ENCODE peak calls at places on chromosomes 4 and X, in five cellular contexts. One of them, this sample, is unnamed.

GRCh38 chr4:33961751-33962150 is 2282.6 kb downstream of the ARAP2 start:
- DNase-seq in heart right ventricle: no peak
- DNase-seq in kidney: no peak
- DNase-seq in left ventricle myocardium inferior: no peak
- DNase-seq in GM13976: no peak
- DNase-seq in this sample: no peak

GRCh38 chr4:3656441-3657376 is 109.5 kb upstream of the ADRA2C start:
- DNase-seq in heart right ventricle: no peak
- DNase-seq in kidney: no peak
- DNase-seq in left ventricle myocardium inferior: no peak
- DNase-seq in GM13976: no peak
- DNase-seq in this sample: no peak

GRCh38 chrX:120549483-120550452 is 11.0 kb downstream of the CUL4B start:
- DNase-seq in heart right ventricle: no peak
- DNase-seq in kidney: no peak
- DNase-seq in left ventricle myocardium inferior: no peak
- DNase-seq in GM13976: no peak
- DNase-seq in this sample: peak; percentile 90

GRCh38 chr4:53100801-53101581 is 238.9 kb downstream of the RASL11B start:
- DNase-seq in heart right ventricle: no peak
- DNase-seq in kidney: no peak
- DNase-seq in left ventricle myocardium inferior: no peak
- DNase-seq in GM13976: no peak
- DNase-seq in this sample: peak; percentile 16

GRCh38 chrX:108834036-108834435 is 97.7 kb upstream of the IRS4 start:
- DNase-seq in heart right ventricle: no peak
- DNase-seq in kidney: no peak
- DNase-seq in left ventricle myocardium inferior: no peak
- DNase-seq in GM13976: no peak
- DNase-seq in this sample: no peak

GRCh38 chrX:78555401-78555980 is 103.6 kb downstream of the RTL3 start:
- DNase-seq in heart right ventricle: no peak
- DNase-seq in kidney: no peak
- DNase-seq in left ventricle myocardium inferior: no peak
- DNase-seq in GM13976: peak; percentile 2
- DNase-seq in this sample: peak; percentile 1

GRCh38 chr4:182795446-182796238 is 121.5 kb downstream of the DCTD start:
- DNase-seq in heart right ventricle: no peak
- DNase-seq in kidney: no peak
- DNase-seq in left ventricle myocardium inferior: no peak
- DNase-seq in GM13976: no peak
- DNase-seq in this sample: no peak

GRCh38 chr4:154084864-154085263 is 296.0 kb upstream of the SFRP2 start:
- DNase-seq in heart right ventricle: no peak
- DNase-seq in kidney: no peak
- DNase-seq in left ventricle myocardium inferior: no peak
- DNase-seq in GM13976: no peak
- DNase-seq in this sample: peak; percentile 63

GRCh38 chr4:73945674-73946449 is 36.0 kb downstream of the PF4 start:
- DNase-seq in heart right ventricle: no peak
- DNase-seq in kidney: no peak
- DNase-seq in left ventricle myocardium inferior: no peak
- DNase-seq in GM13976: no peak
- DNase-seq in this sample: no peak

GRCh38 chr4:73947239-73947985 is 34.4 kb downstream of the PF4 start:
- DNase-seq in heart right ventricle: no peak
- DNase-seq in kidney: no peak
- DNase-seq in left ventricle myocardium inferior: no peak
- DNase-seq in GM13976: no peak
- DNase-seq in this sample: no peak

GRCh38 chr4:73943555-73943954 is 38.3 kb downstream of the PF4 start:
- DNase-seq in heart right ventricle: no peak
- DNase-seq in kidney: no peak
- DNase-seq in left ventricle myocardium inferior: no peak
- DNase-seq in GM13976: no peak
- DNase-seq in this sample: no peak

GRCh38 chr4:73945140-73945539 is 36.7 kb downstream of the PF4 start:
- DNase-seq in heart right ventricle: no peak
- DNase-seq in kidney: no peak
- DNase-seq in left ventricle myocardium inferior: no peak
- DNase-seq in GM13976: no peak
- DNase-seq in this sample: no peak

DNA sequence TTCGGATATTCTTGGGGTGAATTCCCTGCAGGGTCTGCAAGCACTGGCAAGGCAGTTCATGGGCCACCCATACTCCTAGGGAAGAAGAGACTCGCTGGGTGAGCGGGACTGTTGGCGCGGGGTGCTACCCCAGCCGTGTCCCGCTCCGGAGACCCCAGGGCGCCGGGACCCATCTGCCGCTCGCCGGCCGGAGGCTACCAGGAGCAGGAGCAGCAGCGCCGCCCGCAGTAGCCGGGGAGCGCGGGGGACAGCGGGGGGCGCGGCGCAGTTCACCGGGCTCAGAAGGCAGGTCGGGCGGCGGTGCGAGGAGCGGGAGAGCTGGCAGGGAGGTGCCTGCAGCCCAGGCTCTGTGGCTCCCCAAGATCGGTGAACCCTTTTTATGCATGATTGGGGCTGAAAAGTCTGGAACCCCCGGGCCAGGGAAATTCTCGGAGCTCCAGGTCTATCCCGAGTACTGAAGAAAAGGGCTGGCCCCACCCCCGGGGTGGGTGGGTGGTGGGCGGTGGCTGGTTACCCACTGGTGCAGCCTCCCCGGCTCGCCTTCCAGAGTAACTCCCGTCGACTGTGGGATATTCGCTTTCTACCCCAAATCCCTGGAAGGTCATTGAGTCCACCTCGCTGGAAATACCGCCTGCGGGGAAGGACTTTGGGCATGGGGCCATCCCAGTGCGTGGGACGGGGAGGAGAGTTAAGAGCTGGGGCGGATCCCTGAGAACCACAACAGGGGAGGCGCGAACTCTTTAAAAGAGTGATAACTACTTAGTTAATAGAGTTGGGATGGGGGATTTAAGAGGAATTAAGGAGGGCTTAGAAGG is 37.6 kb downstream of the PF4 start:
- DNase-seq in heart right ventricle: peak; percentile 29
- DNase-seq in kidney: peak; percentile 77
- DNase-seq in left ventricle myocardium inferior: peak; percentile 15
- DNase-seq in GM13976: no peak
- DNase-seq in this sample: peak; percentile 53
- TF ChIP-seq CTCF in heart right ventricle: no peak
- TF ChIP-seq CTCF in kidney: no peak
- TF ChIP-seq CTCF in left ventricle myocardium inferior: no peak
- TF ChIP-seq CTCF in GM13976: no peak
- TF ChIP-seq CTCF in this sample: no peak

GRCh38 chr4:1910643-1911042 is 39.5 kb downstream of the NSD2 start:
- DNase-seq in heart right ventricle: no peak
- DNase-seq in kidney: no peak
- DNase-seq in left ventricle myocardium inferior: no peak
- DNase-seq in GM13976: no peak
- DNase-seq in this sample: peak; percentile 64
- TF ChIP-seq CTCF in heart right ventricle: peak; percentile 51
- TF ChIP-seq CTCF in kidney: peak; percentile 45
- TF ChIP-seq CTCF in left ventricle myocardium inferior: peak; percentile 58
- TF ChIP-seq CTCF in GM13976: no peak
- TF ChIP-seq CTCF in this sample: peak; percentile 46

GRCh38 chr4:6193399-6193798 is 7.0 kb downstream of the JAKMIP1 start:
- DNase-seq in heart right ventricle: no peak
- DNase-seq in kidney: peak; percentile 52
- DNase-seq in left ventricle myocardium inferior: no peak
- DNase-seq in GM13976: no peak
- DNase-seq in this sample: no peak

GRCh38 chr4:6196324-6196723 is 4.0 kb downstream of the JAKMIP1 start:
- DNase-seq in heart right ventricle: no peak
- DNase-seq in kidney: peak; percentile 40
- DNase-seq in left ventricle myocardium inferior: no peak
- DNase-seq in GM13976: no peak
- DNase-seq in this sample: no peak

GRCh38 chr4:6195602-6196319 is 4.6 kb downstream of the JAKMIP1 start:
- DNase-seq in heart right ventricle: no peak
- DNase-seq in kidney: peak; percentile 18
- DNase-seq in left ventricle myocardium inferior: no peak
- DNase-seq in GM13976: no peak
- DNase-seq in this sample: no peak

GRCh38 chr4:6196871-6197270 is 3.5 kb downstream of the JAKMIP1 start:
- DNase-seq in heart right ventricle: no peak
- DNase-seq in kidney: peak; percentile 15
- DNase-seq in left ventricle myocardium inferior: no peak
- DNase-seq in GM13976: no peak
- DNase-seq in this sample: no peak

DNA sequence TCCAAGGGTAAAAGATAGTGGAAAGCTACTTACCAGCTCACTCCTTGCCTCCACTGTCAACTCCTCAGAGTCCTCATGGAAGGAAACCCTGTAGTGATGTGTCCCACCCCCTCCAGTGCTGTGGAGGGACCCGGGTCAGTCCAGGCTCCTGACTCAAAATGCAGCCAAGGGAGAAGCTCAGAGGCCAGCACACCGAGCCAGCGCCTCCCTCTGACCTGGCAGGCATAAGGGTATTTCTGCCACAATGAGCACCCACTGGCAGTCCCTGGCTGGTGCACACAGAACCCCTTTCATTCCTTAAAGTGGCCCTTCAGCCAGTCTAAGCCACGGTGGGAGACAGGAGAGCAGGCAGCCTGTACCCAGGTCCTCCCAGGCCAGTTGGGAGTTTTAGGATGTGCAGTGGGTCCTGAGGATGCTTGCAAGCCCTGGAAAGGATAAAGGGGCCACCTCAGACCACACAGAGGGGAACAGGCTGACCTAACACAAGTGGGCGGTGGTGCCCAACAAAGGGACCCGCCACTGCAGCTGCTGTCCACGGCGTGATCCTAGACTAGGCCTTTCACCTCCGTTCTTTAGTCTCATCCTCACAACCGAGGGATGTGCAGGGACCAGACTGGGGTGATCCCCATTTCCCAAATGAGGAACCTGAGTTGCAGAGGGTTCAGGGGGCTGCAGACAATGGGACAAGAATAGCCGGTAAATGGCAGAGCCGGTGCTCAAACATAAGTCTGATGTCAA is 5.7 kb downstream of the JAKMIP1 start:
- DNase-seq in heart right ventricle: no peak
- DNase-seq in kidney: peak; percentile 23
- DNase-seq in left ventricle myocardium inferior: no peak
- DNase-seq in GM13976: no peak
- DNase-seq in this sample: no peak
- TF ChIP-seq CTCF in heart right ventricle: no peak
- TF ChIP-seq CTCF in kidney: no peak
- TF ChIP-seq CTCF in left ventricle myocardium inferior: no peak
- TF ChIP-seq CTCF in GM13976: no peak
- TF ChIP-seq CTCF in this sample: no peak

GRCh38 chrX:139559383-139560042 is 29.0 kb downstream of the F9 start:
- DNase-seq in heart right ventricle: no peak
- DNase-seq in kidney: no peak
- DNase-seq in left ventricle myocardium inferior: no peak
- DNase-seq in GM13976: peak; percentile 31
- DNase-seq in this sample: peak; percentile 70
- TF ChIP-seq CTCF in heart right ventricle: peak; percentile 58
- TF ChIP-seq CTCF in kidney: peak; percentile 52
- TF ChIP-seq CTCF in left ventricle myocardium inferior: peak; percentile 54
- TF ChIP-seq CTCF in GM13976: peak; percentile 27
- TF ChIP-seq CTCF in this sample: peak; percentile 33

GRCh38 chrX:128517691-128518090 is 465.5 kb upstream of the ACTRT1 start:
- DNase-seq in heart right ventricle: no peak
- DNase-seq in kidney: peak; percentile 29
- DNase-seq in left ventricle myocardium inferior: no peak
- DNase-seq in GM13976: no peak
- DNase-seq in this sample: no peak

DNA sequence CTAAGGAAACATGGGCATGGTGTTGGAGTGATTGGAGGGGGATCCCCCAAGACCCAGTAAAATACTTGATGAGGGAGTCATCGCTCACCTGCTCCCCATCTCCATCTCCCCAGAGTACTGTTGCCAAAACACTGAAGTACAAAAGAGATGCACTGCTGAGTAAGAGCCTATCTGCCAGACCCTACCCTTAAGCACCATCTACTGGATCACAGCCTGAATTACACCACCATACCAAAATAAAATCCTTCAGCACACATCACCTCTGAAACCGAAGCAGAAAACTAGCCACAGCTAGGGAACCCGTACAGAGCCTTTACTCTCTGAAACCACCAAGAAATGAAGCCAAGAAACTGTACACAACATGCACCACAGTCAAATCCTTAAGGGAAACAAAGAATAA is 466.3 kb upstream of the ACTRT1 start:
- DNase-seq in heart right ventricle: no peak
- DNase-seq in kidney: no peak
- DNase-seq in left ventricle myocardium inferior: no peak
- DNase-seq in GM13976: no peak
- DNase-seq in this sample: peak; percentile 42
- TF ChIP-seq CTCF in heart right ventricle: no peak
- TF ChIP-seq CTCF in kidney: peak; percentile 12
- TF ChIP-seq CTCF in left ventricle myocardium inferior: no peak
- TF ChIP-seq CTCF in GM13976: no peak
- TF ChIP-seq CTCF in this sample: peak; percentile 64

GRCh38 chr4:138007572-138007971 is 234.6 kb downstream of the SLC7A11 start:
- DNase-seq in heart right ventricle: no peak
- DNase-seq in kidney: no peak
- DNase-seq in left ventricle myocardium inferior: no peak
- DNase-seq in GM13976: no peak
- DNase-seq in this sample: peak; percentile 13
- TF ChIP-seq CTCF in heart right ventricle: no peak
- TF ChIP-seq CTCF in kidney: no peak
- TF ChIP-seq CTCF in left ventricle myocardium inferior: no peak
- TF ChIP-seq CTCF in GM13976: no peak
- TF ChIP-seq CTCF in this sample: peak; percentile 25